ENCODE peak calls at places on chromosomes 6 and 20, in ten cellular contexts. One of them, this sample, is unnamed.

GRCh38 chr6:43113431-43114260 is 37.5 kb downstream of the PTK7 start:
- DNase-seq in ELR: no peak
- DNase-seq in pancreas: no peak
- DNase-seq in activated T-helper 2 cell treated with anti-CD3 and anti-CD28 coated beads, Interferon-gamma antibody, Interleukin-2, Interleukin-4, amounts not matched to agents 10 μg/mL and 5 μg/mL and 100 μg/mL, durations not matched to agents 14 hours and 24 hours and 36 hours: no peak
- DNase-seq in stimulated activated CD8-positive, alpha-beta memory T cell treated with anti-CD3 and anti-CD28 coated beads, Interleukin-15, amount 100 ng/mL, for 24 hours: no peak
- DNase-seq in GM06990: no peak
- DNase-seq in MV-4-11: no peak
- DNase-seq in neural crest cell: no peak
- DNase-seq in NCI-H1092: peak
- DNase-seq in H4: no peak
- DNase-seq in this sample: no peak

GRCh38 chr6:110188791-110189190 is 8.6 kb downstream of the CDC40 start:
- DNase-seq in stimulated activated CD8-positive, alpha-beta memory T cell treated with anti-CD3 and anti-CD28 coated beads, Interleukin-15, amount 100 ng/mL, for 24 hours: no peak
- DNase-seq in activated T-helper 2 cell treated with anti-CD3 and anti-CD28 coated beads, Interferon-gamma antibody, Interleukin-2, Interleukin-4, amounts not matched to agents 10 μg/mL and 5 μg/mL and 100 μg/mL, durations not matched to agents 14 hours and 24 hours and 36 hours: no peak
- DNase-seq in ELR: peak
- DNase-seq in GM06990: no peak
- DNase-seq in MV-4-11: no peak
- DNase-seq in H4: no peak
- DNase-seq in NCI-H1092: no peak
- DNase-seq in pancreas: no peak
- DNase-seq in neural crest cell: no peak
- DNase-seq in this sample: no peak

GRCh38 chr6:170074907-170075306 is 216.0 kb downstream of the DLL1 start:
- DNase-seq in NCI-H1092: no peak
- DNase-seq in H4: no peak
- DNase-seq in neural crest cell: no peak
- DNase-seq in stimulated activated CD8-positive, alpha-beta memory T cell treated with anti-CD3 and anti-CD28 coated beads, Interleukin-15, amount 100 ng/mL, for 24 hours: no peak
- DNase-seq in GM06990: no peak
- DNase-seq in MV-4-11: no peak
- DNase-seq in activated T-helper 2 cell treated with anti-CD3 and anti-CD28 coated beads, Interferon-gamma antibody, Interleukin-2, Interleukin-4, amounts not matched to agents 10 μg/mL and 5 μg/mL and 100 μg/mL, durations not matched to agents 14 hours and 24 hours and 36 hours: no peak
- DNase-seq in pancreas: no peak
- DNase-seq in ELR: no peak
- DNase-seq in this sample: peak

GRCh38 chr6:126811307-126811706 is 307.2 kb upstream of the RSPO3 start:
- DNase-seq in activated T-helper 2 cell treated with anti-CD3 and anti-CD28 coated beads, Interferon-gamma antibody, Interleukin-2, Interleukin-4, amounts not matched to agents 10 μg/mL and 5 μg/mL and 100 μg/mL, durations not matched to agents 14 hours and 24 hours and 36 hours: no peak
- DNase-seq in stimulated activated CD8-positive, alpha-beta memory T cell treated with anti-CD3 and anti-CD28 coated beads, Interleukin-15, amount 100 ng/mL, for 24 hours: no peak
- DNase-seq in neural crest cell: no peak
- DNase-seq in GM06990: no peak
- DNase-seq in H4: no peak
- DNase-seq in MV-4-11: no peak
- DNase-seq in NCI-H1092: no peak
- DNase-seq in pancreas: no peak
- DNase-seq in ELR: no peak
- DNase-seq in this sample: peak

GRCh38 chr6:125950293-125950692 is 6.3 kb upstream of the HINT3 start:
- DNase-seq in GM06990: no peak
- DNase-seq in activated T-helper 2 cell treated with anti-CD3 and anti-CD28 coated beads, Interferon-gamma antibody, Interleukin-2, Interleukin-4, amounts not matched to agents 10 μg/mL and 5 μg/mL and 100 μg/mL, durations not matched to agents 14 hours and 24 hours and 36 hours: no peak
- DNase-seq in H4: no peak
- DNase-seq in stimulated activated CD8-positive, alpha-beta memory T cell treated with anti-CD3 and anti-CD28 coated beads, Interleukin-15, amount 100 ng/mL, for 24 hours: no peak
- DNase-seq in pancreas: no peak
- DNase-seq in MV-4-11: no peak
- DNase-seq in NCI-H1092: no peak
- DNase-seq in ELR: peak
- DNase-seq in neural crest cell: no peak
- DNase-seq in this sample: no peak

GRCh38 chr20:32534661-32535240 is 50.4 kb downstream of the NOL4L start:
- DNase-seq in NCI-H1092: no peak
- DNase-seq in pancreas: no peak
- DNase-seq in MV-4-11: no peak
- DNase-seq in neural crest cell: no peak
- DNase-seq in activated T-helper 2 cell treated with anti-CD3 and anti-CD28 coated beads, Interferon-gamma antibody, Interleukin-2, Interleukin-4, amounts not matched to agents 10 μg/mL and 5 μg/mL and 100 μg/mL, durations not matched to agents 14 hours and 24 hours and 36 hours: no peak
- DNase-seq in H4: no peak
- DNase-seq in ELR: no peak
- DNase-seq in GM06990: no peak
- DNase-seq in stimulated activated CD8-positive, alpha-beta memory T cell treated with anti-CD3 and anti-CD28 coated beads, Interleukin-15, amount 100 ng/mL, for 24 hours: no peak
- DNase-seq in this sample: no peak

GRCh38 chr6:13139119-13139518 is 189.2 kb downstream of the TBC1D7 start:
- DNase-seq in stimulated activated CD8-positive, alpha-beta memory T cell treated with anti-CD3 and anti-CD28 coated beads, Interleukin-15, amount 100 ng/mL, for 24 hours: no peak
- DNase-seq in NCI-H1092: no peak
- DNase-seq in ELR: no peak
- DNase-seq in MV-4-11: no peak
- DNase-seq in activated T-helper 2 cell treated with anti-CD3 and anti-CD28 coated beads, Interferon-gamma antibody, Interleukin-2, Interleukin-4, amounts not matched to agents 10 μg/mL and 5 μg/mL and 100 μg/mL, durations not matched to agents 14 hours and 24 hours and 36 hours: no peak
- DNase-seq in neural crest cell: no peak
- DNase-seq in GM06990: no peak
- DNase-seq in H4: no peak
- DNase-seq in pancreas: no peak
- DNase-seq in this sample: no peak

GRCh38 chr6:53691667-53692133 is 26.1 kb upstream of the KLHL31 start:
- DNase-seq in GM06990: no peak
- DNase-seq in MV-4-11: peak
- DNase-seq in H4: no peak
- DNase-seq in ELR: no peak
- DNase-seq in stimulated activated CD8-positive, alpha-beta memory T cell treated with anti-CD3 and anti-CD28 coated beads, Interleukin-15, amount 100 ng/mL, for 24 hours: no peak
- DNase-seq in NCI-H1092: no peak
- DNase-seq in pancreas: no peak
- DNase-seq in neural crest cell: no peak
- DNase-seq in activated T-helper 2 cell treated with anti-CD3 and anti-CD28 coated beads, Interferon-gamma antibody, Interleukin-2, Interleukin-4, amounts not matched to agents 10 μg/mL and 5 μg/mL and 100 μg/mL, durations not matched to agents 14 hours and 24 hours and 36 hours: no peak
- DNase-seq in this sample: no peak

GRCh38 chr6:142726616-142727015 is 218.4 kb downstream of the HIVEP2 start:
- DNase-seq in NCI-H1092: no peak
- DNase-seq in activated T-helper 2 cell treated with anti-CD3 and anti-CD28 coated beads, Interferon-gamma antibody, Interleukin-2, Interleukin-4, amounts not matched to agents 10 μg/mL and 5 μg/mL and 100 μg/mL, durations not matched to agents 14 hours and 24 hours and 36 hours: no peak
- DNase-seq in neural crest cell: no peak
- DNase-seq in stimulated activated CD8-positive, alpha-beta memory T cell treated with anti-CD3 and anti-CD28 coated beads, Interleukin-15, amount 100 ng/mL, for 24 hours: no peak
- DNase-seq in ELR: peak
- DNase-seq in MV-4-11: no peak
- DNase-seq in H4: no peak
- DNase-seq in pancreas: no peak
- DNase-seq in GM06990: no peak
- DNase-seq in this sample: no peak

GRCh38 chr6:42142118-42142835 is at the start of gene C6orf132:
- DNase-seq in H4: no peak
- DNase-seq in pancreas: peak
- DNase-seq in NCI-H1092: no peak
- DNase-seq in stimulated activated CD8-positive, alpha-beta memory T cell treated with anti-CD3 and anti-CD28 coated beads, Interleukin-15, amount 100 ng/mL, for 24 hours: no peak
- DNase-seq in neural crest cell: peak
- DNase-seq in GM06990: no peak
- DNase-seq in activated T-helper 2 cell treated with anti-CD3 and anti-CD28 coated beads, Interferon-gamma antibody, Interleukin-2, Interleukin-4, amounts not matched to agents 10 μg/mL and 5 μg/mL and 100 μg/mL, durations not matched to agents 14 hours and 24 hours and 36 hours: no peak
- DNase-seq in ELR: peak
- DNase-seq in MV-4-11: no peak
- DNase-seq in this sample: peak

GRCh38 chr6:43635387-43636311 is at the start of gene MAD2L1BP:
- DNase-seq in neural crest cell: peak
- DNase-seq in stimulated activated CD8-positive, alpha-beta memory T cell treated with anti-CD3 and anti-CD28 coated beads, Interleukin-15, amount 100 ng/mL, for 24 hours: peak
- DNase-seq in H4: peak
- DNase-seq in GM06990: peak
- DNase-seq in NCI-H1092: peak
- DNase-seq in MV-4-11: peak
- DNase-seq in pancreas: peak
- DNase-seq in ELR: peak
- DNase-seq in activated T-helper 2 cell treated with anti-CD3 and anti-CD28 coated beads, Interferon-gamma antibody, Interleukin-2, Interleukin-4, amounts not matched to agents 10 μg/mL and 5 μg/mL and 100 μg/mL, durations not matched to agents 14 hours and 24 hours and 36 hours: peak
- DNase-seq in this sample: peak

GRCh38 chr6:136147342-136147741 is 102.8 kb downstream of the MTFR2 start:
- DNase-seq in NCI-H1092: no peak
- DNase-seq in ELR: no peak
- DNase-seq in pancreas: no peak
- DNase-seq in stimulated activated CD8-positive, alpha-beta memory T cell treated with anti-CD3 and anti-CD28 coated beads, Interleukin-15, amount 100 ng/mL, for 24 hours: no peak
- DNase-seq in activated T-helper 2 cell treated with anti-CD3 and anti-CD28 coated beads, Interferon-gamma antibody, Interleukin-2, Interleukin-4, amounts not matched to agents 10 μg/mL and 5 μg/mL and 100 μg/mL, durations not matched to agents 14 hours and 24 hours and 36 hours: no peak
- DNase-seq in GM06990: no peak
- DNase-seq in H4: no peak
- DNase-seq in MV-4-11: no peak
- DNase-seq in neural crest cell: no peak
- DNase-seq in this sample: no peak

GRCh38 chr6:111614833-111615582 is 9.3 kb upstream of the TRAF3IP2 start:
- DNase-seq in neural crest cell: no peak
- DNase-seq in GM06990: no peak
- DNase-seq in stimulated activated CD8-positive, alpha-beta memory T cell treated with anti-CD3 and anti-CD28 coated beads, Interleukin-15, amount 100 ng/mL, for 24 hours: no peak
- DNase-seq in activated T-helper 2 cell treated with anti-CD3 and anti-CD28 coated beads, Interferon-gamma antibody, Interleukin-2, Interleukin-4, amounts not matched to agents 10 μg/mL and 5 μg/mL and 100 μg/mL, durations not matched to agents 14 hours and 24 hours and 36 hours: no peak
- DNase-seq in NCI-H1092: no peak
- DNase-seq in pancreas: no peak
- DNase-seq in MV-4-11: no peak
- DNase-seq in H4: no peak
- DNase-seq in ELR: no peak
- DNase-seq in this sample: no peak

GRCh38 chr6:15389079-15389758 is 143.3 kb downstream of the JARID2 start:
- DNase-seq in NCI-H1092: no peak
- DNase-seq in pancreas: no peak
- DNase-seq in ELR: no peak
- DNase-seq in MV-4-11: no peak
- DNase-seq in GM06990: no peak
- DNase-seq in neural crest cell: no peak
- DNase-seq in activated T-helper 2 cell treated with anti-CD3 and anti-CD28 coated beads, Interferon-gamma antibody, Interleukin-2, Interleukin-4, amounts not matched to agents 10 μg/mL and 5 μg/mL and 100 μg/mL, durations not matched to agents 14 hours and 24 hours and 36 hours: no peak
- DNase-seq in stimulated activated CD8-positive, alpha-beta memory T cell treated with anti-CD3 and anti-CD28 coated beads, Interleukin-15, amount 100 ng/mL, for 24 hours: no peak
- DNase-seq in H4: no peak
- DNase-seq in this sample: no peak

GRCh38 chr20:21027569-21027968 is 78.6 kb downstream of the LINC00237 start:
- DNase-seq in neural crest cell: peak
- DNase-seq in ELR: peak
- DNase-seq in NCI-H1092: no peak
- DNase-seq in pancreas: no peak
- DNase-seq in activated T-helper 2 cell treated with anti-CD3 and anti-CD28 coated beads, Interferon-gamma antibody, Interleukin-2, Interleukin-4, amounts not matched to agents 10 μg/mL and 5 μg/mL and 100 μg/mL, durations not matched to agents 14 hours and 24 hours and 36 hours: no peak
- DNase-seq in stimulated activated CD8-positive, alpha-beta memory T cell treated with anti-CD3 and anti-CD28 coated beads, Interleukin-15, amount 100 ng/mL, for 24 hours: no peak
- DNase-seq in H4: peak
- DNase-seq in GM06990: no peak
- DNase-seq in MV-4-11: peak
- DNase-seq in this sample: no peak

GRCh38 chr20:16662462-16662861 is 67.4 kb upstream of the SNRPB2 start:
- DNase-seq in neural crest cell: no peak
- DNase-seq in stimulated activated CD8-positive, alpha-beta memory T cell treated with anti-CD3 and anti-CD28 coated beads, Interleukin-15, amount 100 ng/mL, for 24 hours: no peak
- DNase-seq in pancreas: no peak
- DNase-seq in MV-4-11: no peak
- DNase-seq in NCI-H1092: no peak
- DNase-seq in activated T-helper 2 cell treated with anti-CD3 and anti-CD28 coated beads, Interferon-gamma antibody, Interleukin-2, Interleukin-4, amounts not matched to agents 10 μg/mL and 5 μg/mL and 100 μg/mL, durations not matched to agents 14 hours and 24 hours and 36 hours: no peak
- DNase-seq in ELR: no peak
- DNase-seq in H4: no peak
- DNase-seq in GM06990: no peak
- DNase-seq in this sample: no peak

GRCh38 chr6:96923871-96924493 is 546 bp upstream of the KLHL32 start:
- DNase-seq in neural crest cell: no peak
- DNase-seq in pancreas: peak
- DNase-seq in H4: no peak
- DNase-seq in NCI-H1092: peak
- DNase-seq in MV-4-11: peak
- DNase-seq in activated T-helper 2 cell treated with anti-CD3 and anti-CD28 coated beads, Interferon-gamma antibody, Interleukin-2, Interleukin-4, amounts not matched to agents 10 μg/mL and 5 μg/mL and 100 μg/mL, durations not matched to agents 14 hours and 24 hours and 36 hours: no peak
- DNase-seq in GM06990: no peak
- DNase-seq in stimulated activated CD8-positive, alpha-beta memory T cell treated with anti-CD3 and anti-CD28 coated beads, Interleukin-15, amount 100 ng/mL, for 24 hours: no peak
- DNase-seq in ELR: no peak
- DNase-seq in this sample: no peak

GRCh38 chr6:117346142-117346930 is 79.4 kb downstream of the ROS1 start:
- DNase-seq in H4: peak
- DNase-seq in pancreas: no peak
- DNase-seq in stimulated activated CD8-positive, alpha-beta memory T cell treated with anti-CD3 and anti-CD28 coated beads, Interleukin-15, amount 100 ng/mL, for 24 hours: no peak
- DNase-seq in MV-4-11: peak
- DNase-seq in activated T-helper 2 cell treated with anti-CD3 and anti-CD28 coated beads, Interferon-gamma antibody, Interleukin-2, Interleukin-4, amounts not matched to agents 10 μg/mL and 5 μg/mL and 100 μg/mL, durations not matched to agents 14 hours and 24 hours and 36 hours: no peak
- DNase-seq in neural crest cell: no peak
- DNase-seq in ELR: peak
- DNase-seq in NCI-H1092: no peak
- DNase-seq in GM06990: no peak
- DNase-seq in this sample: no peak

GRCh38 chr20:4369798-4370124 is 351.9 kb upstream of the PRND start:
- DNase-seq in NCI-H1092: no peak
- DNase-seq in GM06990: peak
- DNase-seq in H4: no peak
- DNase-seq in MV-4-11: peak
- DNase-seq in stimulated activated CD8-positive, alpha-beta memory T cell treated with anti-CD3 and anti-CD28 coated beads, Interleukin-15, amount 100 ng/mL, for 24 hours: no peak
- DNase-seq in activated T-helper 2 cell treated with anti-CD3 and anti-CD28 coated beads, Interferon-gamma antibody, Interleukin-2, Interleukin-4, amounts not matched to agents 10 μg/mL and 5 μg/mL and 100 μg/mL, durations not matched to agents 14 hours and 24 hours and 36 hours: peak
- DNase-seq in pancreas: no peak
- DNase-seq in ELR: no peak
- DNase-seq in neural crest cell: no peak
- DNase-seq in this sample: no peak

GRCh38 chr6:81565071-81565470 is 187.4 kb downstream of the TENT5A start:
- DNase-seq in ELR: peak
- DNase-seq in GM06990: no peak
- DNase-seq in stimulated activated CD8-positive, alpha-beta memory T cell treated with anti-CD3 and anti-CD28 coated beads, Interleukin-15, amount 100 ng/mL, for 24 hours: no peak
- DNase-seq in NCI-H1092: no peak
- DNase-seq in activated T-helper 2 cell treated with anti-CD3 and anti-CD28 coated beads, Interferon-gamma antibody, Interleukin-2, Interleukin-4, amounts not matched to agents 10 μg/mL and 5 μg/mL and 100 μg/mL, durations not matched to agents 14 hours and 24 hours and 36 hours: no peak
- DNase-seq in MV-4-11: no peak
- DNase-seq in pancreas: no peak
- DNase-seq in H4: no peak
- DNase-seq in neural crest cell: no peak
- DNase-seq in this sample: no peak

GRCh38 chr6:36674942-36675341 is 3.6 kb upstream of the CDKN1A start:
- DNase-seq in pancreas: no peak
- DNase-seq in ELR: peak
- DNase-seq in activated T-helper 2 cell treated with anti-CD3 and anti-CD28 coated beads, Interferon-gamma antibody, Interleukin-2, Interleukin-4, amounts not matched to agents 10 μg/mL and 5 μg/mL and 100 μg/mL, durations not matched to agents 14 hours and 24 hours and 36 hours: no peak
- DNase-seq in NCI-H1092: no peak
- DNase-seq in MV-4-11: no peak
- DNase-seq in neural crest cell: no peak
- DNase-seq in GM06990: no peak
- DNase-seq in stimulated activated CD8-positive, alpha-beta memory T cell treated with anti-CD3 and anti-CD28 coated beads, Interleukin-15, amount 100 ng/mL, for 24 hours: no peak
- DNase-seq in H4: no peak
- DNase-seq in this sample: no peak

GRCh38 chr6:3911130-3911529 is 62.0 kb downstream of the FAM50B start:
- DNase-seq in pancreas: no peak
- DNase-seq in GM06990: no peak
- DNase-seq in NCI-H1092: no peak
- DNase-seq in stimulated activated CD8-positive, alpha-beta memory T cell treated with anti-CD3 and anti-CD28 coated beads, Interleukin-15, amount 100 ng/mL, for 24 hours: no peak
- DNase-seq in activated T-helper 2 cell treated with anti-CD3 and anti-CD28 coated beads, Interferon-gamma antibody, Interleukin-2, Interleukin-4, amounts not matched to agents 10 μg/mL and 5 μg/mL and 100 μg/mL, durations not matched to agents 14 hours and 24 hours and 36 hours: no peak
- DNase-seq in MV-4-11: no peak
- DNase-seq in ELR: peak
- DNase-seq in neural crest cell: no peak
- DNase-seq in H4: no peak
- DNase-seq in this sample: no peak

GRCh38 chr6:156779206-156780116 is 2.3 kb downstream of the ARID1B start:
- DNase-seq in GM06990: peak
- DNase-seq in activated T-helper 2 cell treated with anti-CD3 and anti-CD28 coated beads, Interferon-gamma antibody, Interleukin-2, Interleukin-4, amounts not matched to agents 10 μg/mL and 5 μg/mL and 100 μg/mL, durations not matched to agents 14 hours and 24 hours and 36 hours: peak
- DNase-seq in ELR: peak
- DNase-seq in MV-4-11: peak
- DNase-seq in neural crest cell: peak
- DNase-seq in NCI-H1092: no peak
- DNase-seq in stimulated activated CD8-positive, alpha-beta memory T cell treated with anti-CD3 and anti-CD28 coated beads, Interleukin-15, amount 100 ng/mL, for 24 hours: peak
- DNase-seq in H4: no peak
- DNase-seq in pancreas: peak
- DNase-seq in this sample: peak

GRCh38 chr6:157017861-157018260 is 240.7 kb downstream of the ARID1B start:
- DNase-seq in pancreas: no peak
- DNase-seq in GM06990: no peak
- DNase-seq in activated T-helper 2 cell treated with anti-CD3 and anti-CD28 coated beads, Interferon-gamma antibody, Interleukin-2, Interleukin-4, amounts not matched to agents 10 μg/mL and 5 μg/mL and 100 μg/mL, durations not matched to agents 14 hours and 24 hours and 36 hours: no peak
- DNase-seq in H4: peak
- DNase-seq in NCI-H1092: no peak
- DNase-seq in ELR: peak
- DNase-seq in stimulated activated CD8-positive, alpha-beta memory T cell treated with anti-CD3 and anti-CD28 coated beads, Interleukin-15, amount 100 ng/mL, for 24 hours: no peak
- DNase-seq in neural crest cell: no peak
- DNase-seq in MV-4-11: no peak
- DNase-seq in this sample: no peak

GRCh38 chr20:59571591-59572314 is 32.6 kb upstream of the PHACTR3 start:
- DNase-seq in neural crest cell: peak
- DNase-seq in H4: peak
- DNase-seq in GM06990: peak
- DNase-seq in MV-4-11: peak
- DNase-seq in stimulated activated CD8-positive, alpha-beta memory T cell treated with anti-CD3 and anti-CD28 coated beads, Interleukin-15, amount 100 ng/mL, for 24 hours: peak
- DNase-seq in activated T-helper 2 cell treated with anti-CD3 and anti-CD28 coated beads, Interferon-gamma antibody, Interleukin-2, Interleukin-4, amounts not matched to agents 10 μg/mL and 5 μg/mL and 100 μg/mL, durations not matched to agents 14 hours and 24 hours and 36 hours: peak
- DNase-seq in ELR: peak
- DNase-seq in NCI-H1092: peak
- DNase-seq in pancreas: peak
- DNase-seq in this sample: peak